ENCODE peak calls at places on chromosomes 6 and 20, in four cellular contexts. R is K562, V is HepG2, X is GM12878. W is an unnamed sample.

GRCh38 chr6:31792741-31793140 is 2.8 kb downstream of the VARS1 start:
- DNase-seq in X (no peak), R (peak; percentile 42), V (no peak), W (no peak)

GRCh38 chr6:111057074-111057752 is 30.1 kb upstream of the SLC16A10 start:
- DNase-seq in X (no peak), R (peak; percentile 46), V (peak; percentile 32), W (peak; percentile 76)

GRCh38 chr6:55729665-55730064 is 145.7 kb downstream of the BMP5 start:
- DNase-seq in R (no peak), V (no peak), X (no peak), W (no peak)

GRCh38 chr20:60132827-60133549 is 174.8 kb downstream of the CDH26 start:
- DNase-seq in V (no peak), X (no peak), R (no peak), W (no peak)

GRCh38 chr6:165743366-165743898 is 80.4 kb upstream of the PDE10A start:
- DNase-seq in V (no peak), X (no peak), R (no peak), W (no peak)

GRCh38 chr6:108921547-108922331 is 73.5 kb downstream of the ARMC2 start:
- DNase-seq in V (no peak), X (no peak), R (no peak), W (no peak)

GRCh38 chr6:138540468-138540867 is 41.2 kb upstream of the NHSL1 start:
- DNase-seq in X (no peak), R (no peak), V (no peak), W (no peak)

GRCh38 chr6:76702187-76702586 is 629.7 kb upstream of the IMPG1 start:
- DNase-seq in R (no peak), V (no peak), X (no peak), W (no peak)

GRCh38 chr6:133707456-133707855 is 181.5 kb upstream of the TCF21 start:
- DNase-seq in R (no peak), X (peak; percentile 5), V (no peak), W (no peak)

GRCh38 chr20:15699431-15700146 is 873.7 kb downstream of the KIF16B start:
- DNase-seq in X (no peak), V (no peak), R (no peak), W (peak; percentile 18)

GRCh38 chr6:121190122-121190521 is 144.2 kb downstream of the TBC1D32 start:
- DNase-seq in R (no peak), X (no peak), V (no peak), W (no peak)

GRCh38 chr20:58432190-58432954 is 43.3 kb downstream of the VAPB start:
- DNase-seq in R (no peak), X (no peak), V (no peak), W (no peak)

GRCh38 chr6:69835414-69836179 is 30.8 kb upstream of the COL19A1 start:
- DNase-seq in X (no peak), R (peak; percentile 36), V (peak; percentile 41), W (peak; percentile 46)

DNA sequence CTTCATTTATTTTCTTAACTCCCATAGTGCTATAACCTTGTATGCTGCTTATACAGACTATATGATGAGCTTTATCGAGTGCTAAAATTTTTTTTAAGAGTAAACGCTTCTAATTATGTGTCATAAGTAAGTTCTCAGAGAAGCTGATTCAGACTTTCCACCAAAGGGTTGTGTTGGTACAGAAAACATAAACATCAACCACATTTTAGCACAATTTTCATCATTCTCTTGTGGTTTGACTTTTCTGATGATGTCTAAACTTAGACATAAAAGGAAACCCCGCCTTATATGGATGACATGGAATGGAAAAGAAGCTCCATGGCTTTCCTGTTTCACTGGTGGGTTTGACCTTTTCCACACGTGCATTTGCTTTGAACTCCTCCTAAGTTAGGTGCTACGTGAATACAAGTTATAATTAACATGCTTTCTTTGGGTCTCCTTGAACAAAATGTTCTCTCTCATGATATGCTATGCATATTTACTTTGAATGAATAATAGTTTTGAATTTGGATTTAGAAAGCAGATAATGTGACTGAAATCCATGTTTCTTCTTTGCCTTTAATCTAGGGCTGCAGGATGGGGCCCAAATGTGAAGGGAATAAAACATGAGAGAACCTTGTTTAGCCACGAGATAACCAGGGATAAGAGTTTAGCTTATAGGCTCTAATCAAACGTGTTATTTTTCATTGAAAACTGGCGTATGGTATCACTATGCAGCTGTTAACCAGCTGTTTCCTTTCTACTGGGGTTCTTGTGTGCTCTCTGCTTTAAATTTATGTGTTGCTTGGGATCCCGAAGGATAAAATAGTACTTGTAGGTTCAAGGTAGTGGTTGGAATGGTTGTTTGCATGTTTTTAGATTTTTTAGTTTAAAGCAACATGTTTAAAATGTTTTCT is 127.1 kb upstream of the AHI1 start:
- DNase-seq in X (no peak), R (no peak), V (no peak), W (no peak)
- TF ChIP-seq FOXM1 in X (no peak), R (no peak), V (no peak), W (no peak)

GRCh38 chr20:35648836-35649235 is 15.9 kb downstream of the CPNE1 start:
- DNase-seq in X (no peak), R (no peak), V (no peak), W (no peak)
- TF ChIP-seq BHLHE40 in X (no peak), R (no peak), V (no peak), W (no peak)

DNA sequence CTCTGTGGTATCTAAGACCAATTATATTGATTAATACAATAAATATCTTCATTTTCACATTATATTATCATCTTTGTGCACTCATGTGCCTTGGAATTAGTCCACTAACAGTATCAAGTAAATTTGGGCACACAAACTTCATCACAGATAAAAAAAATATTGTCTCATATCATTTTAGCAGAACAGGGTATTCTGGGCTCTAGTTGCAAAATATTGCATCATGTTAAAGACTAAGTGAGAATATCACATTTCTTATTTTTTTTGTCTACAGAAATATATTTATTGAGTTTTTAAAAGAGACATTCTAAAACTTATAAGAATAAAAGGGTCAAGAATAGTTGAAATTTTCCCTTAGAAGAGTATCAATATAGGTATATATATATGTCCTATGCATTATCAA is 754.1 kb upstream of the MAN1A1 start:
- DNase-seq in X (no peak), V (no peak), R (no peak), W (no peak)
- TF ChIP-seq FOXM1 in X (no peak), V (no peak), R (no peak), W (no peak)

GRCh38 chr6:157716553-157716952 is 106.5 kb upstream of the SNX9 start:
- DNase-seq in V (no peak), R (no peak), X (no peak), W (no peak)
- TF ChIP-seq BHLHE40 in V (no peak), R (no peak), X (no peak), W (no peak)

GRCh38 chr20:21172626-21173025 is 46.7 kb downstream of the KIZ start:
- DNase-seq in X (no peak), V (no peak), R (no peak), W (no peak)

GRCh38 chr20:21177767-21178166 is 51.9 kb downstream of the KIZ start:
- DNase-seq in X (no peak), R (no peak), V (no peak), W (no peak)

GRCh38 chr20:21173496-21174025 is 47.7 kb downstream of the KIZ start:
- DNase-seq in X (no peak), R (peak; percentile 9), V (no peak), W (no peak)

GRCh38 chr20:21174425-21175239 is 48.8 kb downstream of the KIZ start:
- DNase-seq in R (no peak), X (no peak), V (peak; percentile 45), W (no peak)

DNA sequence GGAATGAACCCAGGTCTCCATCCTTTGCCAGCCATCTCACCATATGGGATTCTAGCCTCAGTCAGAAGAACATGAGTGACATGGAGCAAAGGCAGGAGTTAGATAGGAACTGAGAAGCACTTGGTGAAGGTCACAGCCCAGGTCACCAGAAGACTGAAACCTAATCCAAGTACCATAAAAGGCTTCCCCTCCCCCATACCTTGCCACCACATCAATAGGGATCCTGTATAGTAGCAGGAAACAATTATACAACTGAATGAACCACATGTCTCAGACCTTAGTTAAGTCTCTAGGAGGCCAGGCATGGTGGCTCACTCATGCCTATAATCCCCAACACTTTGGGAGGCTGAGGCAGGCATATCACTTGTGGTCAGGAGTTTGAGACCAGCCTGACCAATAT is 49.6 kb downstream of the KIZ start:
- DNase-seq in X (no peak), R (no peak), V (peak; percentile 18), W (no peak)
- TF ChIP-seq FOXM1 in X (no peak), R (no peak), V (no peak), W (no peak)

GRCh38 chr20:31717478-31717946 is 5.2 kb downstream of the BCL2L1 start:
- DNase-seq in X (peak; percentile 68), R (no peak), V (no peak), W (no peak)
- TF ChIP-seq BHLHE40 in X (peak; percentile 18), R (no peak), V (no peak), W (no peak)

GRCh38 chr6:145086197-145086596 is 649.1 kb downstream of the EPM2A start:
- DNase-seq in X (no peak), R (no peak), V (no peak), W (no peak)
- TF ChIP-seq FOXM1 in X (no peak), R (no peak), V (no peak), W (no peak)

GRCh38 chr6:158536084-158536890 is 23.6 kb upstream of the TMEM181 start:
- DNase-seq in V (peak; percentile 84), X (no peak), R (peak; percentile 89), W (peak; percentile 85)
- TF ChIP-seq BHLHE40 in V (no peak), X (no peak), R (no peak), W (no peak)

GRCh38 chr6:156756630-156757610 is 20.3 kb upstream of the ARID1B start:
- DNase-seq in R (no peak), V (no peak), X (no peak), W (no peak)

GRCh38 chr6:156757849-156758248 is 19.3 kb upstream of the ARID1B start:
- DNase-seq in V (no peak), R (no peak), X (no peak), W (no peak)

GRCh38 chr6:156747715-156748114 is 29.5 kb upstream of the ARID1B start:
- DNase-seq in R (no peak), X (no peak), V (no peak), W (no peak)

GRCh38 chr6:156748504-156748903 is 28.7 kb upstream of the ARID1B start:
- DNase-seq in X (no peak), V (no peak), R (no peak), W (no peak)

GRCh38 chr6:156752666-156753301 is 24.4 kb upstream of the ARID1B start:
- DNase-seq in V (peak; percentile 24), X (peak; percentile 63), R (no peak), W (peak; percentile 40)
- TF ChIP-seq FOXM1 in V (no peak), X (no peak), R (no peak), W (no peak)

DNA sequence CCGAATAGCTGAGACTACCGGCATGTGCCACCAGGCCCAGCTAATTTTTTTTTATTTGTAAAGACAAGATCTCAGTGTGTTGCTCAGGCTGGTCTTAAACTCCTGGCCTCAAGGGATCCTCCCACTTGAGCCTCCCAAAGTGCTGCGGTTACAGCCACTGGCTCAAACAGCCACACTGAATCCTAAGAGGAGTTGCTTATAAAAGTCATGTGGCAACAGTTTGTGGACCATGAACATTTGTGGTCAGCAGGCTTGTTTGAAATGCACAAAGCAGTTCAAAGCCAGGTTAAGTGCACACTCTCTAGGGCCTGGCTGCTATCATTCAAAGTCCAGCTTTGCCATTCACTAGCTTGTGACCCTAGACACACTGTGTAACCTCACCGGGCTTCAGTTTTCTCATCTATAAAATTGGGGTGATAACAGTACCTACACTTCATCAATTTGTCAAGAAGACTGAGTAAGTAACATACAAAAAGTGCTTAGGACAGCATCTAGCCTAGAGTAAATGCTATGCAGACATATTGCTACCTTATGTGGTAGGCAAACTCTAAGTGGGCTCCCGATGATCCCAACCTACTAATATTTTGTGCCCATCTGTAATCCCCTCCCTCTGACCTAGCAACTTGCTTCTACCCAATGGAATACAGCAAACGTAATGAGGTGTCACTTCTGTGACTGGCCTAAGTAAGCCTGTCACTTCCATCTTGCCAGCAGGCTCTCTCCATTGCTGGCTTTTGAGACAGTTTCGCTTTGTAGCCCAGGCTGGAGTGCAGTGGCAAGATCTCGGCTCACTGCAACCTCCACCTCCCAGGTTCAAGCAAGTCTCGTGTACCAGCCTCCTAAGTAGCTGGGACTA is 122.9 kb downstream of the ZMYND8 start:
- DNase-seq in V (peak; percentile 100), R (no peak), X (no peak), W (no peak)
- TF ChIP-seq BHLHE40 in V (no peak), R (no peak), X (no peak), W (no peak)